ENCODE peak calls at places on chromosomes 7 and 10, in four cellular contexts. One of them, this sample, is unnamed.

GRCh38 chr10:563827-564226 is 125.6 kb downstream of the DIP2C start:
- DNase-seq in SK-N-SH: no peak
- DNase-seq in hepatocyte: no peak
- DNase-seq in fibroblast of lung: no peak
- DNase-seq in this sample: no peak

GRCh38 chr7:107946881-107947280 is 55.9 kb downstream of the DLD start:
- DNase-seq in SK-N-SH: no peak
- DNase-seq in fibroblast of lung: peak; percentile 38
- DNase-seq in hepatocyte: no peak
- DNase-seq in this sample: no peak

GRCh38 chr7:4875391-4875790 is 8.1 kb downstream of the RADIL start:
- DNase-seq in hepatocyte: no peak
- DNase-seq in SK-N-SH: no peak
- DNase-seq in fibroblast of lung: no peak
- DNase-seq in this sample: no peak

GRCh38 chr7:108203433-108204002 is 73.4 kb upstream of the LAMB4 start:
- DNase-seq in SK-N-SH: no peak
- DNase-seq in hepatocyte: no peak
- DNase-seq in fibroblast of lung: no peak
- DNase-seq in this sample: no peak

GRCh38 chr10:106648534-106649481 is 515.7 kb downstream of the SORCS1 start:
- DNase-seq in SK-N-SH: no peak
- DNase-seq in fibroblast of lung: no peak
- DNase-seq in hepatocyte: no peak
- DNase-seq in this sample: no peak

GRCh38 chr10:29471483-29471859 is 163.3 kb downstream of the SVIL start:
- DNase-seq in fibroblast of lung: peak; percentile 90
- DNase-seq in hepatocyte: peak; percentile 52
- DNase-seq in SK-N-SH: no peak
- DNase-seq in this sample: peak; percentile 8

GRCh38 chr7:40717242-40717641 is 582.4 kb downstream of the SUGCT start:
- DNase-seq in SK-N-SH: peak; percentile 51
- DNase-seq in hepatocyte: peak; percentile 75
- DNase-seq in fibroblast of lung: peak; percentile 71
- DNase-seq in this sample: peak; percentile 69

GRCh38 chr10:83218205-83218604 is 921.1 kb upstream of the GHITM start:
- DNase-seq in SK-N-SH: peak; percentile 6
- DNase-seq in hepatocyte: no peak
- DNase-seq in fibroblast of lung: no peak
- DNase-seq in this sample: no peak

DNA sequence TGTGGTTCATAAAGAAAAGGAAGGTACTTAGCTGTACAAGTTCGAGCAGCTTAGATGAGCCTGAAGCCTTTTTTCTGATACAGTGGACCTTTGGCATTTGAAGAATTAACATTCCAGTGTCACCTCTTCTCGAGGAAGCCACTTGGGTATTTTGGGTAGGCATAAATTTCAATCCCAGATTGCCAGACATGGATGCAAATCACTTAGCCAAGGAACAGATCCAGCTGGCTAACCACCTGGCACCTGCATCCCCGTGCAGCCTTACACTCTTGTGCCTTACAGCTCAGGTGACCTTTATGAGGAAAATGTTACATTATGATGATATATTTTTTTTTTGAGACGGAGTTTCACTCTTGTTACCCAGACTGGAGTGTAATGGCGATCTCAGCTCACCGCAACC is 16.0 kb upstream of the ATOH7 start:
- DNase-seq in hepatocyte: no peak
- DNase-seq in fibroblast of lung: no peak
- DNase-seq in SK-N-SH: no peak
- DNase-seq in this sample: no peak
- H3K27me3 ChIP-seq in hepatocyte: no peaks in the 10 kb centered on the region
- H3K27me3 ChIP-seq in fibroblast of lung: peaks cover 9% of the 10 kb centered on the region
- H3K27me3 ChIP-seq in SK-N-SH: peaks cover 1% of the 10 kb centered on the region
- H3K27me3 ChIP-seq in this sample: peaks cover 2% of the 10 kb centered on the region

GRCh38 chr7:137900137-137900536 is 53.4 kb upstream of the DGKI start:
- DNase-seq in hepatocyte: no peak
- DNase-seq in SK-N-SH: no peak
- DNase-seq in fibroblast of lung: no peak
- DNase-seq in this sample: no peak

GRCh38 chr7:137904826-137905225 is 58.1 kb upstream of the DGKI start:
- DNase-seq in SK-N-SH: peak; percentile 26
- DNase-seq in hepatocyte: no peak
- DNase-seq in fibroblast of lung: peak; percentile 27
- DNase-seq in this sample: no peak

GRCh38 chr7:137895301-137896201 is 48.8 kb upstream of the DGKI start:
- DNase-seq in fibroblast of lung: no peak
- DNase-seq in hepatocyte: no peak
- DNase-seq in SK-N-SH: no peak
- DNase-seq in this sample: no peak

GRCh38 chr7:137903382-137904169 is 56.8 kb upstream of the DGKI start:
- DNase-seq in SK-N-SH: peak; percentile 81
- DNase-seq in hepatocyte: peak; percentile 84
- DNase-seq in fibroblast of lung: peak; percentile 65
- DNase-seq in this sample: peak; percentile 79

DNA sequence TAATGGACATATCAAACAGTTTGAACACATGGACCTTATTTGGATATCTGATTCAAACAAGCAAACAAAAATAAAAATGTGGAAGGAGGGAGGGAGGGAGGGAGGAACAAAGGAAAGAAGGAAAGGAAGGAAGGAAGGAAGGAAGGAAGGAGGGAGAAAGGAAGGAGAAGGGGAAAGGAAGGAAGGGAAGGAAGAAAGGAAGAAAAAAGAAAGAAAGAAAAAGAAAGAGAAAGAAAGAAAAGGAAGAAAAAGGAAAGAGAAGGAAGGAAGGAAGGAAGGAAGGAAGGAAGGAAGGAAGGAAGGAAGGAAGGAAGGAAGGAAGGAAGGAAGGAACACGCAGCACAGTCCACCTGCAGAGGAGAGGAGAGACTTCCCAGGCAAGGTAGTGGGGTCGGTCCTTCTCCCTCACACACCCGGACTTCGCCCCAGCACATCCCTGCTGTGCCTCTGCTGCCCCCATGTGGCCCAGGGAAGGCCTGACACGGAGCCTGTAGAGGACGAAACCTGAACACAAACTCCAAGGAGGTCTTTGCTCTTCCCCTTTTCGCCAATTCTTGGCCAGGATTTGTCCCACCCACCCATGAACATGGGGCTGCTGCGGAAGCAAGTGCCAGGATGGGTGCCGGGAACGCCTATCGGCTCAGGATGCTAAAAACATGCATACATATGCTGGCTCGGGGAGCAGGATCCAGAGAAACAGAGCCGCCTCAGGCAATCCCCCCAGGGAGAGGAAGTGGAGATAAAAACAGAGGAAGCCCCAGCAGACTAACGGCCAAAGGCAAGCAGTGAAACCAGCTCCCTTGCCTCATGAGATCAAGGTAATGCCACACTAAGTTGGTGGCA is 52.3 kb upstream of the DGKI start:
- DNase-seq in fibroblast of lung: peak; percentile 58
- DNase-seq in SK-N-SH: peak; percentile 89
- DNase-seq in hepatocyte: peak; percentile 88
- DNase-seq in this sample: peak; percentile 73
- H2AFZ ChIP-seq in fibroblast of lung: no peak overlapping the region
- H2AFZ ChIP-seq in SK-N-SH: no peak overlapping the region
- H2AFZ ChIP-seq in hepatocyte: no peak overlapping the region
- H2AFZ ChIP-seq in this sample: no peak overlapping the region

DNA sequence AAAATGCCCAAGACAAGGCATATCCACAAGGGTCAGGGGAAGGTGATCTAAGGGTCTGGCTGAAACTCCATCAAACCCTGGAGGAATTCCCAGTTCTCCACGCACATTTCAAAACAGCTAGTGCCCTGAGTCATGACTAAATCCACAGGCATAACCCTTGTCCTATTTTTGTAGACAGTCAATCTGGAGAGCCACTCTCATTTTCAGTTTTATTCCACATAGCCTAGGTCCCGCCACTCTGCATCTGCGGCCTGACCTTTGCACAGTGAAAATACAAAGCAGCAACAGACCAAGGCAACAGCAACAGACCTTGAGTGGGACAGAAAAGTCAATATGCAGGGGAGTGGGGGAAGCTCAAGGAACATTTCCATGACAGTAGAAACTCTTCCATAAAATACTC is 201.4 kb upstream of the NPVF start:
- DNase-seq in hepatocyte: peak; percentile 28
- DNase-seq in fibroblast of lung: no peak
- DNase-seq in SK-N-SH: no peak
- DNase-seq in this sample: no peak
- H3K27me3 ChIP-seq in hepatocyte: no peaks in the 10 kb centered on the region
- H3K27me3 ChIP-seq in fibroblast of lung: no peaks in the 10 kb centered on the region
- H3K27me3 ChIP-seq in SK-N-SH: no peaks in the 10 kb centered on the region
- H3K27me3 ChIP-seq in this sample: no peaks in the 10 kb centered on the region

GRCh38 chr10:93165367-93165766 is 91.7 kb downstream of the CYP26A1 start:
- DNase-seq in fibroblast of lung: peak; percentile 70
- DNase-seq in SK-N-SH: no peak
- DNase-seq in hepatocyte: no peak
- DNase-seq in this sample: no peak

GRCh38 chr10:93160140-93160539 is 86.4 kb downstream of the CYP26A1 start:
- DNase-seq in SK-N-SH: no peak
- DNase-seq in fibroblast of lung: no peak
- DNase-seq in hepatocyte: no peak
- DNase-seq in this sample: no peak

GRCh38 chr10:93166116-93166515 is 92.4 kb downstream of the CYP26A1 start:
- DNase-seq in SK-N-SH: no peak
- DNase-seq in fibroblast of lung: no peak
- DNase-seq in hepatocyte: no peak
- DNase-seq in this sample: no peak

GRCh38 chr10:93160829-93161228 is 87.1 kb downstream of the CYP26A1 start:
- DNase-seq in hepatocyte: no peak
- DNase-seq in SK-N-SH: no peak
- DNase-seq in fibroblast of lung: peak; percentile 94
- DNase-seq in this sample: no peak
- H2AFZ ChIP-seq in hepatocyte: no peak overlapping the region
- H2AFZ ChIP-seq in SK-N-SH: no peak overlapping the region
- H2AFZ ChIP-seq in fibroblast of lung: no peak overlapping the region
- H2AFZ ChIP-seq in this sample: peak overlapping the region; percentile 16

DNA sequence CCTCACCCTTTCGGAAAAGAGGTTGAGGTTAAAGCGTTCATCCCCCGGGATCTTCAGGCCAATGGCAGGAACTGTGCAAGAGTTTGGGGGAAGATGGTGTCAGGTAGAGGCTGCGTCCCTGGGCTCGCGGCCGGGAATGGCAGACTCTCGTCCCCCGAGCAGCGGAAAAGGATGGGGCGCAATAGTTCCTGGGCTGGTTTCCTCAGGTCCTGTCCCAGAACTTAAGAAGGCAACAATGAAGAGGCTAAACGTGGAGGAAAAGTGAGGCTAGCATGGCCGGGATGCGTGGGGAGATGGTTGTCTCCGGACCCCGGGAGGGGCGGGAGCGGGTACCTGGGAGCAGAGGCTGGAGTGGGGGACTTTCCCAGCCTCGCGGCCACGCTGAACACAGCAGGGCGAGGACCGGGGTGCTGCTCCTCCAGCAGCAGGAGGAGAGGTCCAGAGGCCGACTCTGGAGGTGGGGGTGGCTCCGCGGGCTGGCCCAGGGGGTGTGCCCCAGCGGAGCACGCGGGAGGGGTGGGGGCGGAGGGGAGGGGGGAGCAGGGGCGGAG is 872 bp downstream of the IRF5 start:
- DNase-seq in hepatocyte: no peak
- DNase-seq in SK-N-SH: peak; percentile 70
- DNase-seq in fibroblast of lung: no peak
- DNase-seq in this sample: no peak
- H3K27me3 ChIP-seq in hepatocyte: peaks cover 41% of the 10 kb centered on the region
- H3K27me3 ChIP-seq in SK-N-SH: peaks cover 41% of the 10 kb centered on the region
- H3K27me3 ChIP-seq in fibroblast of lung: peaks cover 36% of the 10 kb centered on the region
- H3K27me3 ChIP-seq in this sample: peaks cover 23% of the 10 kb centered on the region

GRCh38 chr7:100247152-100247757 is 27.5 kb downstream of the PVRIG start:
- DNase-seq in hepatocyte: peak; percentile 86
- DNase-seq in fibroblast of lung: peak; percentile 80
- DNase-seq in SK-N-SH: peak; percentile 48
- DNase-seq in this sample: peak; percentile 3
- H2AFZ ChIP-seq in hepatocyte: no peak overlapping the region
- H2AFZ ChIP-seq in fibroblast of lung: no peak overlapping the region
- H2AFZ ChIP-seq in SK-N-SH: no peak overlapping the region
- H2AFZ ChIP-seq in this sample: no peak overlapping the region

GRCh38 chr10:92695679-92696605 is 6.2 kb downstream of the HHEX start:
- DNase-seq in hepatocyte: peak; percentile 61
- DNase-seq in fibroblast of lung: peak; percentile 68
- DNase-seq in SK-N-SH: peak; percentile 54
- DNase-seq in this sample: peak; percentile 51
- H3K27me3 ChIP-seq in hepatocyte: peaks cover 74% of the 10 kb centered on the region
- H3K27me3 ChIP-seq in fibroblast of lung: no peaks in the 10 kb centered on the region
- H3K27me3 ChIP-seq in SK-N-SH: no peaks in the 10 kb centered on the region
- H3K27me3 ChIP-seq in this sample: no peaks in the 10 kb centered on the region

GRCh38 chr7:149027055-149027454 is 1.2 kb downstream of the PDIA4 start:
- DNase-seq in fibroblast of lung: no peak
- DNase-seq in SK-N-SH: no peak
- DNase-seq in hepatocyte: no peak
- DNase-seq in this sample: no peak
- H2AFZ ChIP-seq in fibroblast of lung: no peak overlapping the region
- H2AFZ ChIP-seq in SK-N-SH: peak overlapping the region; percentile 84
- H2AFZ ChIP-seq in hepatocyte: peak overlapping the region; percentile 61
- H2AFZ ChIP-seq in this sample: no peak overlapping the region

This sample was measured in endothelial cell of umbilical vein.